ENCODE peak calls at places on chromosomes 6 and 20, in nine cellular contexts. O is CD4-positive, alpha-beta memory T cell; Q is PC-9; L is psoas muscle; J is mesenchymal stem cell; Y is mesendoderm; E is heart right ventricle; B is vagina; N is body of pancreas. F is an unnamed sample.
A peak's percentile ranks its signal among the peaks of the same experiment; 100 is the strongest.

GRCh38 chr6:16199792-16200191 is 38.6 kb upstream of the GMPR start:
- DNase-seq in O (no peak), Q (no peak), L (no peak), J (peak; percentile 27), Y (no peak), E (no peak), B (peak; percentile 52), N (no peak), F (no peak)

GRCh38 chr6:20688710-20689500 is 154.6 kb downstream of the CDKAL1 start:
- DNase-seq in O (no peak), Q (no peak), L (no peak), J (peak; percentile 76), Y (peak; percentile 37), E (no peak), B (no peak), N (no peak), F (no peak)

GRCh38 chr6:13450628-13451027 is 36.8 kb downstream of the GFOD1 start:
- DNase-seq in O (no peak), Q (no peak), L (no peak), J (no peak), Y (no peak), E (no peak), B (no peak), N (no peak), F (no peak)

GRCh38 chr6:54717849-54718455 is 128.6 kb upstream of the FAM83B start:
- DNase-seq in O (peak; percentile 38), Q (peak; percentile 59), L (no peak), J (peak; percentile 58), Y (peak; percentile 73), E (no peak), B (no peak), N (peak; percentile 79), F (peak; percentile 58)

GRCh38 chr6:130694617-130695016 is 132.6 kb upstream of the SMLR1 start:
- DNase-seq in O (no peak), Q (no peak), L (no peak), J (no peak), Y (no peak), E (no peak), B (no peak), N (no peak), F (no peak)

GRCh38 chr6:18302561-18303439 is 38.5 kb upstream of the DEK start:
- DNase-seq in O (no peak), Q (no peak), L (no peak), J (no peak), Y (peak; percentile 66), E (no peak), B (no peak), N (no peak), F (no peak)

GRCh38 chr6:160293844-160294243 is 35.2 kb upstream of the SLC22A2 start:
- DNase-seq in O (no peak), Q (no peak), L (no peak), J (no peak), Y (no peak), E (no peak), B (no peak), N (no peak), F (no peak)

GRCh38 chr6:168785720-168786511 is 344.9 kb downstream of the SMOC2 start:
- DNase-seq in O (no peak), Q (no peak), L (no peak), J (no peak), Y (peak; percentile 24), E (no peak), B (no peak), N (no peak), F (no peak)

GRCh38 chr20:21453676-21454075 is 56.4 kb upstream of the NKX2-4 start:
- DNase-seq in O (no peak), Q (no peak), L (no peak), J (no peak), Y (no peak), E (no peak), B (no peak), N (no peak), F (no peak)

GRCh38 chr20:53598140-53599038 is 4.8 kb upstream of the ZNF217 start:
- DNase-seq in O (peak; percentile 68), Q (no peak), L (no peak), J (no peak), Y (no peak), E (no peak), B (no peak), N (no peak), F (no peak)

GRCh38 chr6:18400831-18401446 is 13.8 kb downstream of the RNF144B start:
- DNase-seq in O (no peak), Q (no peak), L (no peak), J (peak; percentile 29), Y (peak; percentile 53), E (no peak), B (no peak), N (no peak), F (no peak)

GRCh38 chr20:61274326-61274725 is 22.3 kb downstream of the CDH4 start:
- DNase-seq in O (no peak), Q (no peak), L (no peak), J (no peak), Y (no peak), E (no peak), B (no peak), N (no peak), F (no peak)

GRCh38 chr6:94196891-94197290 is 777.5 kb upstream of the EPHA7 start:
- DNase-seq in O (no peak), Q (no peak), L (no peak), J (no peak), Y (no peak), E (no peak), B (no peak), N (no peak), F (no peak)

GRCh38 chr20:36645998-36646397 is at the start of gene SLA2:
- DNase-seq in O (peak; percentile 85), Q (no peak), L (no peak), J (no peak), Y (no peak), E (no peak), B (no peak), N (peak; percentile 42), F (no peak)

DNA sequence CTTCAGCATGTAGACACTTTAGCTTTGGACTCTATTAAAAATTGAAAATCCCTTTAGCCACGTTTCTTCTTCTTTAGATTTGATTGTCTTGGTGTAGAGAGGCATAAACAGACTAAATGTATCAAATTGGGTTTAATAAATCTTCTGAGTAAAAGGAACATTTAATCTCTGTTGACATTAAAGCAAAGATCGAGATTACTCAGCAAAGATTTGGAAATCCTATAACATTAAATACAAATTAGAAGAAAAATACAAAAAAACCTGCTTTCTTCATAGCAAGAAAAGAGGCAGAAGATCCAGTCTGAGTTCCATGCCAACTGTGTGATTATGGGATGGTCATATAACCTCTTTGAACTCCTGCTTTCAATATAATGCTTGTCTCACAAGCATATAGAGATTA is 172.3 kb downstream of the GJA1 start:
- DNase-seq in O (no peak), Q (no peak), L (no peak), J (no peak), Y (no peak), E (no peak), B (no peak), N (no peak), F (no peak)
- H3K36me3 ChIP-seq in O (no peaks in the 10 kb centered on the region), Q (no peaks in the 10 kb centered on the region), L (no peaks in the 10 kb centered on the region), J (no peaks in the 10 kb centered on the region), Y (no peaks in the 10 kb centered on the region), E (no peaks in the 10 kb centered on the region), B (no peaks in the 10 kb centered on the region), N (no peaks in the 10 kb centered on the region), F (no peaks in the 10 kb centered on the region)

GRCh38 chr20:20022498-20022897 is 5.3 kb downstream of the NAA20 start:
- DNase-seq in O (no peak), Q (no peak), L (no peak), J (no peak), Y (peak; percentile 6), E (no peak), B (no peak), N (no peak), F (no peak)
- H3K36me3 ChIP-seq in O (peaks cover 1% of the 10 kb centered on the region), Q (peaks cover 38% of the 10 kb centered on the region), L (peaks cover 56% of the 10 kb centered on the region), J (peaks cover 10% of the 10 kb centered on the region), Y (no peaks in the 10 kb centered on the region), E (peaks cover 4% of the 10 kb centered on the region), B (no peaks in the 10 kb centered on the region), N (no peaks in the 10 kb centered on the region), F (peaks cover 24% of the 10 kb centered on the region)

GRCh38 chr6:28920281-28920680 is 3.5 kb downstream of the TRIM27 start:
- DNase-seq in O (no peak), Q (no peak), L (no peak), J (no peak), Y (no peak), E (no peak), B (no peak), N (no peak), F (no peak)
- H3K36me3 ChIP-seq in O (peaks cover 38% of the 10 kb centered on the region), Q (peaks cover 40% of the 10 kb centered on the region), L (peaks cover 66% of the 10 kb centered on the region), J (peaks cover 44% of the 10 kb centered on the region), Y (peaks cover 16% of the 10 kb centered on the region), E (peaks cover 41% of the 10 kb centered on the region), B (no peaks in the 10 kb centered on the region), N (peaks cover 21% of the 10 kb centered on the region), F (peaks cover 71% of the 10 kb centered on the region)

GRCh38 chr6:125835221-125835744 is 44.5 kb downstream of the NCOA7 start:
- DNase-seq in O (no peak), Q (no peak), L (peak; percentile 47), J (peak; percentile 65), Y (peak; percentile 72), E (no peak), B (no peak), N (no peak), F (peak; percentile 54)

GRCh38 chr6:125831660-125832059 is 40.9 kb downstream of the NCOA7 start:
- DNase-seq in O (no peak), Q (no peak), L (no peak), J (peak; percentile 26), Y (no peak), E (no peak), B (no peak), N (no peak), F (no peak)

GRCh38 chr6:125836466-125836865 is 45.7 kb downstream of the NCOA7 start:
- DNase-seq in O (no peak), Q (no peak), L (no peak), J (no peak), Y (no peak), E (no peak), B (no peak), N (no peak), F (no peak)

GRCh38 chr6:125832396-125832795 is 41.6 kb downstream of the NCOA7 start:
- DNase-seq in O (no peak), Q (no peak), L (no peak), J (no peak), Y (no peak), E (no peak), B (no peak), N (no peak), F (no peak)

DNA sequence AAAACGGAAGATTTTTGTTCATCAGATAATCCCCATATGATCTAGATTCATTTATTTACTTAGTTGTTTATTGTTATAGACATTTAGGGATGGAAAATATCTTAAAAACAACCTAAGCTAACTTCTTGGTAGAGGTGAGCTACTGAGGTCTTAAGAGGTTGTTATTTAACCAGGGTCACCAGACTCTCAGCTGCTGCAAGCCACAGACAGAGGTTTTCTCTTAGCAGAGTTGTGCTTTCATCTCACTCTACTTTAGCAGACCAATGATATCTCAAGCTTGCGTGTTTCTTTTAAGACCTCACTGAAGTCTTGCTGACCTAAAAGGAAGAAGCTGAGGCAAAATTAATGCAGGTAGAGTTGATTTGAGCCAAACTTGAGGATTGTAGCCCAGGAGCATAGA is 43.6 kb downstream of the NCOA7 start:
- DNase-seq in O (no peak), Q (no peak), L (no peak), J (no peak), Y (peak; percentile 20), E (no peak), B (no peak), N (no peak), F (no peak)
- H3K36me3 ChIP-seq in O (no peaks in the 10 kb centered on the region), Q (no peaks in the 10 kb centered on the region), L (no peaks in the 10 kb centered on the region), J (no peaks in the 10 kb centered on the region), Y (no peaks in the 10 kb centered on the region), E (no peaks in the 10 kb centered on the region), B (no peaks in the 10 kb centered on the region), N (no peaks in the 10 kb centered on the region), F (peaks cover 14% of the 10 kb centered on the region)

F was measured in BE2C.